ENCODE peak calls at places on chromosomes 13 and 19, in ten cellular contexts. W is uterus; M is body of pancreas; Z is HepG2; F is psoas muscle; Q is upper lobe of right lung; J is A549; O is left lung; K is heart right ventricle; U is CD4-positive, CD25-positive, alpha-beta regulatory T cell. X is an unnamed sample.
A peak's percentile ranks its signal among the peaks of the same experiment; 100 is the strongest.

GRCh38 chr19:10687518-10688288 is 13.5 kb upstream of the QTRT1 start:
- DNase-seq in W (no peak), M (no peak), Z (no peak), F (no peak), Q (no peak), J (no peak), O (no peak), K (no peak), U (no peak), X (no peak)

GRCh38 chr13:84902243-84902642 is 897.0 kb downstream of the SLITRK6 start:
- DNase-seq in W (no peak), M (no peak), Z (no peak), F (no peak), Q (no peak), J (no peak), O (no peak), K (no peak), U (no peak), X (no peak)

GRCh38 chr13:46342538-46342937 is 44.5 kb downstream of the RUBCNL start:
- DNase-seq in W (no peak), M (no peak), Z (no peak), F (no peak), Q (no peak), J (no peak), O (no peak), K (no peak), U (no peak), X (no peak)

GRCh38 chr19:1725100-1726064 is 27.9 kb upstream of the ONECUT3 start:
- DNase-seq in W (no peak), M (peak; percentile 70), Z (peak; percentile 25), F (no peak), Q (no peak), J (no peak), O (peak; percentile 75), K (no peak), U (no peak), X (no peak)

GRCh38 chr19:601790-602189 is 12.1 kb downstream of the HCN2 start:
- DNase-seq in W (no peak), M (no peak), Z (no peak), F (no peak), Q (no peak), J (no peak), O (no peak), K (no peak), U (no peak), X (no peak)

GRCh38 chr19:15210323-15210774 is 9.6 kb upstream of the NOTCH3 start:
- DNase-seq in W (peak; percentile 56), M (peak; percentile 70), Z (peak; percentile 25), F (peak; percentile 69), Q (peak; percentile 73), J (peak; percentile 91), O (peak; percentile 86), K (peak; percentile 34), U (no peak), X (peak; percentile 79)

GRCh38 chr13:51945149-51945548 is 66.1 kb downstream of the ATP7B start:
- DNase-seq in W (no peak), M (no peak), Z (no peak), F (no peak), Q (no peak), J (no peak), O (no peak), K (no peak), U (no peak), X (no peak)

GRCh38 chr19:8641908-8642547 is 11.6 kb downstream of the NFILZ start:
- DNase-seq in W (no peak), M (peak; percentile 45), Z (peak; percentile 71), F (no peak), Q (no peak), J (peak; percentile 68), O (no peak), K (no peak), U (no peak), X (no peak)

GRCh38 chr19:1992759-1993260 is 22.7 kb downstream of the BTBD2 start:
- DNase-seq in W (peak; percentile 17), M (no peak), Z (no peak), F (peak; percentile 52), Q (no peak), J (peak; percentile 24), O (no peak), K (no peak), U (no peak), X (no peak)

GRCh38 chr19:50843701-50844221 is 10.4 kb upstream of the KLK15 start:
- DNase-seq in W (no peak), M (no peak), Z (no peak), F (no peak), Q (no peak), J (no peak), O (no peak), K (no peak), U (no peak), X (no peak)

GRCh38 chr13:21528616-21529015 is 69.5 kb upstream of the ZDHHC20 start:
- DNase-seq in W (no peak), M (no peak), Z (no peak), F (no peak), Q (no peak), J (no peak), O (no peak), K (no peak), U (no peak), X (no peak)

GRCh38 chr19:55261671-55262126 is 2.9 kb upstream of the PPP6R1 start:
- DNase-seq in W (no peak), M (no peak), Z (no peak), F (no peak), Q (no peak), J (no peak), O (no peak), K (no peak), U (no peak), X (no peak)

GRCh38 chr13:42405665-42406390 is 133.9 kb downstream of the AKAP11 start:
- DNase-seq in W (no peak), M (no peak), Z (no peak), F (no peak), Q (no peak), J (no peak), O (no peak), K (no peak), U (peak; percentile 31), X (no peak)

GRCh38 chr19:38213911-38214625 is 10.0 kb downstream of the DPF1 start:
- DNase-seq in W (no peak), M (no peak), Z (no peak), F (no peak), Q (no peak), J (peak; percentile 81), O (no peak), K (no peak), U (peak; percentile 27), X (no peak)

GRCh38 chr19:47991191-47991808 is 670 bp downstream of the BSPH1 start:
- DNase-seq in W (no peak), M (no peak), Z (no peak), F (no peak), Q (no peak), J (no peak), O (no peak), K (no peak), U (no peak), X (no peak)

GRCh38 chr19:16041571-16042386 is 34.5 kb upstream of the TPM4 start:
- DNase-seq in W (peak; percentile 84), M (peak; percentile 77), Z (peak; percentile 52), F (peak; percentile 85), Q (peak; percentile 90), J (peak; percentile 59), O (peak; percentile 95), K (peak; percentile 79), U (peak; percentile 57), X (peak; percentile 84)

GRCh38 chr19:8831832-8832131 is 322 bp downstream of the ZNF558 start:
- DNase-seq in W (no peak), M (no peak), Z (no peak), F (no peak), Q (no peak), J (no peak), O (no peak), K (no peak), U (no peak), X (no peak)

GRCh38 chr13:44313674-44314073 is 60.0 kb upstream of the SERP2 start:
- DNase-seq in W (no peak), M (no peak), Z (no peak), F (no peak), Q (no peak), J (peak; percentile 63), O (no peak), K (no peak), U (no peak), X (no peak)

GRCh38 chr19:20051841-20052768 is 12.8 kb upstream of the ZNF682 start:
- DNase-seq in W (peak; percentile 94), M (peak; percentile 99), Z (peak; percentile 92), F (peak; percentile 94), Q (peak; percentile 96), J (no peak), O (peak; percentile 94), K (peak; percentile 95), U (peak; percentile 35), X (peak; percentile 98)
- H3K27ac ChIP-seq in W (peak overlapping the region; percentile 85), M (peak overlapping the region; percentile 89), Z (peak overlapping the region; percentile 47), F (peak overlapping the region; percentile 47), Q (peak overlapping the region; percentile 87), J (no peak overlapping the region), O (peak overlapping the region; percentile 66), K (no peak overlapping the region), U (peak overlapping the region; percentile 63), X (peak overlapping the region; percentile 80)

DNA sequence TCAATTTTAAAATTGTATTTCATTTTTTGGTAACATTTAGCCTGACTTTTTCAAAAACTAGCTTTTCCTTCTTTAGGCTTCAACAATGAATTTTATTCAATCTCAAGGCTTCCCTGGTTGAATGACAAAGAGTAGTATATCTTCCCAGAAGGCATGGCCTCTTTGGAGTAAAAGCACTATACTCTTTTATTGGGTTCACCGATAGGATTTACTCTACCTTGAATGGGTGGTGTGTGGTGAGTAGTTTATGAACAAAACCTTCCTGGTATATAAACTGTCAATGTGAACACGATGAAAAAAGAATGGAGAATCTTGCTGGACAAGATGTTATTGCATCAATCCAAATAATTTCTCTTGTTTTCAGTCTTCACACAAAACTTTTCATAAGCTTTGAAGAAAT is 167.7 kb downstream of the DACH1 start:
- DNase-seq in W (no peak), M (no peak), Z (no peak), F (no peak), Q (no peak), J (no peak), O (no peak), K (no peak), U (no peak), X (no peak)
- H3K4me1 ChIP-seq in W (no peaks in the 10 kb centered on the region), M (no peaks in the 10 kb centered on the region), Z (no peaks in the 10 kb centered on the region), F (no peaks in the 10 kb centered on the region), Q (no peaks in the 10 kb centered on the region), J (no peaks in the 10 kb centered on the region), O (no peaks in the 10 kb centered on the region), K (peaks cover 2% of the 10 kb centered on the region), U (no peaks in the 10 kb centered on the region), X (no peaks in the 10 kb centered on the region)

DNA sequence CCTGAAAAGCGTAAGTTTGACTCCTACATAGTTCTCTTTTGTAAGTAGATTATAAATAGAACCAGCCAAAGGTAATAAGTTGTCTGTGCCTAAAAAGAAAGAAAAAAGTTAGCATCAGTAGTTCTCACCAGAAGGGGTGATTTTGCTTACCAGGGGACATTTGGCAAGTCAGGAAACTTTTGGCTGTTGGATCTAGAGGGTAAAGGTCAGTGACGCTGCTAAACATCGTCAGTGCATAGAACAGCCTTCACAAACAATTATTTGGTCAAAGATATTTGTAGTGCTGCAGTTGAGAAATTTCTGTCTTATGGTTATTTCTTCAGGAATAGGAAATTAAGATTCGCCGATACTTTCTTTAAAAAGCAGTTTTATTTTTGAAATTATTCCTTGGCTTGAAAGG is 2.0 kb downstream of the USPL1 start:
- DNase-seq in W (no peak), M (no peak), Z (peak; percentile 37), F (no peak), Q (no peak), J (no peak), O (no peak), K (no peak), U (no peak), X (no peak)
- H3K4me3 ChIP-seq in W (peak overlapping the region; percentile 52), M (no peak overlapping the region), Z (peak overlapping the region; percentile 72), F (peak overlapping the region; percentile 88), Q (peak overlapping the region; percentile 82), J (peak overlapping the region; percentile 82), O (peak overlapping the region; percentile 87), K (peak overlapping the region; percentile 85), U (peak overlapping the region; percentile 94), X (no peak overlapping the region)

GRCh38 chr19:6731822-6732221 is 5.6 kb downstream of the GPR108 start:
- DNase-seq in W (no peak), M (no peak), Z (no peak), F (peak; percentile 45), Q (no peak), J (no peak), O (peak; percentile 65), K (no peak), U (no peak), X (no peak)
- H3K27ac ChIP-seq in W (no peak overlapping the region), M (no peak overlapping the region), Z (no peak overlapping the region), F (no peak overlapping the region), Q (no peak overlapping the region), J (no peak overlapping the region), O (no peak overlapping the region), K (no peak overlapping the region), U (no peak overlapping the region), X (no peak overlapping the region)

X was measured in right atrium auricular region.